ENCODE peak calls at places on chromosomes 11 and 22, in four cellular contexts. M is GM12892, C is HepG2, N is K562. J is an unnamed sample.

GRCh38 chr22:49521787-49522224 is 305.9 kb downstream of the BRD1 start:
- DNase-seq in M (no peak), C (no peak), N (no peak), J (no peak)

GRCh38 chr11:1047576-1048156 is 11.1 kb upstream of the MUC6 start:
- DNase-seq in M (no peak), C (no peak), N (no peak), J (no peak)

GRCh38 chr22:17369553-17370035 is 334 bp downstream of the CECR2 start:
- DNase-seq in M (no peak), C (no peak), N (no peak), J (no peak)

GRCh38 chr11:71425851-71426250 is 22.3 kb downstream of the DHCR7 start:
- DNase-seq in M (no peak), C (no peak), N (no peak), J (no peak)

GRCh38 chr11:2810401-2811205 is 75.0 kb downstream of the CDKN1C start:
- DNase-seq in M (no peak), C (no peak), N (no peak), J (no peak)

GRCh38 chr11:106585061-106585460 is 433.2 kb downstream of the GUCY1A2 start:
- DNase-seq in M (no peak), C (peak), N (no peak), J (no peak)

GRCh38 chr11:3662856-3663255 is 8.3 kb downstream of the CHRNA10 start:
- DNase-seq in M (no peak), C (no peak), N (no peak), J (no peak)

GRCh38 chr22:23180301-23180892 is at the start of gene BCR:
- DNase-seq in M (peak), C (no peak), N (peak), J (peak)

GRCh38 chr11:72954860-72955259 is 140.6 kb downstream of the ATG16L2 start:
- DNase-seq in M (no peak), C (no peak), N (no peak), J (no peak)

GRCh38 chr11:44457862-44458261 is 107.6 kb upstream of the CD82 start:
- DNase-seq in M (no peak), C (no peak), N (no peak), J (no peak)

GRCh38 chr11:110147965-110148709 is 54.9 kb downstream of the ZC3H12C start:
- DNase-seq in M (no peak), C (no peak), N (no peak), J (no peak)

GRCh38 chr11:81874627-81875026 is 859.0 kb downstream of the FAM181B start:
- DNase-seq in M (no peak), C (no peak), N (no peak), J (no peak)

GRCh38 chr22:19287076-19287724 is 4.3 kb downstream of the CLTCL1 start:
- DNase-seq in M (no peak), C (no peak), N (no peak), J (no peak)

DNA sequence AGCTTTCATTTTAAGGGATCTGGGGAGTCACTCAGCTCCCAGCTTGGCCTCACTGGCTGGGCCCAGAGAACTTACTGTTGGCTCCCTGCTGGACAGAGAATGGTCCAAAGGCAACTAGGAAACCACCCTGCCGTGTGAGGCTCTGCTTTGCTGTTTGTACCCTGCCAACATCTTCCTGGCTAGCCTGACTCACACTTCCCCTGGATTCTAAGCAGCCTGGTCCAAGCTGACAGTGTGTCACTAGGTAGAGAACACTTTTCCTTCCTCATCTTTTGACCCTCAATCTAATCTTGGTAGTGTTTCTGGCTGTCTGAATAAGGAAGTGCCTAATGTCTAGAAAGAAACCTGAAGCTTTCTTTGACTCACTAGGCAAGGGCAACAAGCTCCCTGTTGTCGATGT is 76.7 kb downstream of the FAR1 start:
- DNase-seq in M (no peak), C (no peak), N (no peak), J (no peak)
- TF ChIP-seq TAF1 in M (no peak), C (no peak), N (no peak), J (no peak)

GRCh38 chr22:39900306-39901227 is at the start of gene GRAP2:
- DNase-seq in M (peak), C (no peak), N (peak), J (peak)
- TF ChIP-seq POLR2A in M (no peak), C (no peak), N (peak), J (no peak)

GRCh38 chr22:43241699-43242386 is 54.9 kb upstream of the TTLL12 start:
- DNase-seq in M (no peak), C (no peak), N (no peak), J (no peak)

GRCh38 chr22:43243275-43243768 is 56.4 kb upstream of the TTLL12 start:
- DNase-seq in M (no peak), C (no peak), N (no peak), J (no peak)

GRCh38 chr22:43244385-43244784 is 57.5 kb upstream of the TTLL12 start:
- DNase-seq in M (no peak), C (no peak), N (no peak), J (no peak)

GRCh38 chr22:43241138-43241597 is 54.2 kb upstream of the TTLL12 start:
- DNase-seq in M (no peak), C (peak), N (peak), J (no peak)

DNA sequence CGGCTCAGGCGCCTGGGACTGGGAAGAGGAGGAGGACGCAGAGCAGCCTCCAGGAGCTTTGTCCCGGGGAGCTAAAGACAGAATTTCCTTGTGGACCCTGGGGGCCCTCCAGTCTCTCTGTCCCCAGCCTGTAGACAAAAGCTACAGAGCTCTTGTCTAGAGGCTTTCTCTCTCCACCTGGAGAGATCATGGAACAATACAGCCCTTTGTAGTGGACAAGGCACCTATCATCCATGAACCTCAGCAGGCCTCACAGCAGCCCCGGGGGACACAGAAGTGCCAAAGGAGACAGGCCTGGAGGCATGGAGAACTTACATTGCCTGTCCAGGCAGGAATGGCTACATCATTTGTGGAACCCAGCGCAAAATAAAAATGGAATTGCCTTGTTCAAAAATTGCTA is 55.7 kb upstream of the TTLL12 start:
- DNase-seq in M (no peak), C (peak), N (no peak), J (no peak)
- TF ChIP-seq TAF1 in M (no peak), C (no peak), N (no peak), J (no peak)

GRCh38 chr22:30304495-30305244 is 15.4 kb upstream of the CASTOR1 start:
- DNase-seq in M (no peak), C (no peak), N (no peak), J (no peak)

GRCh38 chr22:30307026-30307574 is 17.8 kb upstream of the CASTOR1 start:
- DNase-seq in M (no peak), C (no peak), N (no peak), J (no peak)

GRCh38 chr22:30306629-30307016 is 17.3 kb upstream of the CASTOR1 start:
- DNase-seq in M (no peak), C (no peak), N (no peak), J (no peak)

GRCh38 chr22:30305906-30306628 is 16.8 kb upstream of the CASTOR1 start:
- DNase-seq in M (no peak), C (no peak), N (peak), J (no peak)

DNA sequence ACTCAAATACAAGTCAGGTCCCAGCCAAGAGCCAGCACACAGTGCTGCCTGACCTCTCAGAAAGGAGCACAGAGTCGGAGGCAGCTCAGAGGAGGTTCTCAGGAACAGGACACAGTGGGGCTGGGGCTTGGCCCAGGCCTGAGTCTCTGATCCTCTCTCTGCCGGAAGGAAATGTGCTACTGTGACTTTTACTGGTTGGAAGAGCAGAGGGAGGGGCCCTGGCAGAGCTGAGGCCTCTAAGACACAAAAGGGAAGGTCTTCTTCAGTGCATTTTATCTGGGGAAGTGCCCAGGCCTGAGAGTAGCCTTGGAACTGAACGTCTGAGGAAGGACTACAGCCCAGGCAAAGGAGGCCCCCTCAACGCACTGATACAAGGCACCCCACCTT is 16.2 kb upstream of the CASTOR1 start:
- DNase-seq in M (peak), C (no peak), N (peak), J (peak)
- TF ChIP-seq POLR2A in M (peak), C (no peak), N (no peak), J (peak)

GRCh38 chr11:130980463-130980862 is 64.2 kb upstream of the SNX19 start:
- DNase-seq in M (no peak), C (no peak), N (no peak), J (no peak)

DNA sequence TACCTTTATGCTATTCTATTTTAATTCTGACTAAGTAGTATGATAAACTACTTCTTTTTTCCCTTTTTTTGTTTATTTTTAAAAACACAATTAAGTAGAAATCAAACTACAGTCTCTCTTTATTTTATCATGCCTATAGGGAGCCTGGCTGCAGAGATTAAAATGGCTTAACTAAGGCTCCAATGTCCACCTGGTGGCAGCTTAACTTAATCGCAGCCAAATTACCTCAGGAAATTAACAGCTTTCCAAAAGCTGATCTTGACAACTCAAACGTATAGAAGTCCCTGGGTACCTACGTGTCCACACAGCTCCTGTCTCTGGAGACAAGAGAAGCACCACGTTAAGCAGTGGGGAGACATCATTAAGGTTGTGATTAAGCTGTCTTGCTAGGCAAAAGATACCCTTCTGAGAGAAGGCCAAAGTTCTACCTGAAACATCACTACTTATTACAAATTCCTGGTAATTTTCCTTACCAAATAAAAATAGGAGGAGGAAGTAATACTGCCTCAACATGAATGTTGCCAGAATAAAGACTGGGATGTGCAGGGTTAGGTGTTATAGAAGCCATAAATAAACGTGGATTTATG is 63.2 kb upstream of the SNX19 start:
- DNase-seq in M (no peak), C (no peak), N (peak), J (no peak)
- TF ChIP-seq TAF1 in M (no peak), C (no peak), N (no peak), J (no peak)

DNA sequence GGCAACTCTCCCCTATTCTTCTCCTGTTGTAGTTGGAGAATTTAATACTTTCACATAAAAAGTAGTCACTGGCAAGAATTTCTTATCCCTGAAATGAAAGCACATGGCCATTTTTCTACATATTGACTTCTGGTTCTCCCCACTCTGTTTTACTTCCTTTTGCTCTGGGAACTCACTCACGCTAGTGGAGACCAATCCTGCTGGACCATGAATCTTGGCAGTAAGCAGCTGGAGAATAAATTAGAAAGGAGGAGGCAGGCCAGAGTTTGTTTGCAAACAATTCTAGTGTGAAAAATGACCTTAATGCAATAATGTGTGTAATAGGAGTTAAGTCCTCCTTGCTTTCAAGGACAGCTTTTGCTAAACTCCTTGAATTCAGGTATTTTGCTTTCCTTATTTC is 412.3 kb upstream of the CHORDC1 start:
- DNase-seq in M (no peak), C (no peak), N (no peak), J (no peak)
- TF ChIP-seq POLR2A in M (no peak), C (no peak), N (no peak), J (no peak)

DNA sequence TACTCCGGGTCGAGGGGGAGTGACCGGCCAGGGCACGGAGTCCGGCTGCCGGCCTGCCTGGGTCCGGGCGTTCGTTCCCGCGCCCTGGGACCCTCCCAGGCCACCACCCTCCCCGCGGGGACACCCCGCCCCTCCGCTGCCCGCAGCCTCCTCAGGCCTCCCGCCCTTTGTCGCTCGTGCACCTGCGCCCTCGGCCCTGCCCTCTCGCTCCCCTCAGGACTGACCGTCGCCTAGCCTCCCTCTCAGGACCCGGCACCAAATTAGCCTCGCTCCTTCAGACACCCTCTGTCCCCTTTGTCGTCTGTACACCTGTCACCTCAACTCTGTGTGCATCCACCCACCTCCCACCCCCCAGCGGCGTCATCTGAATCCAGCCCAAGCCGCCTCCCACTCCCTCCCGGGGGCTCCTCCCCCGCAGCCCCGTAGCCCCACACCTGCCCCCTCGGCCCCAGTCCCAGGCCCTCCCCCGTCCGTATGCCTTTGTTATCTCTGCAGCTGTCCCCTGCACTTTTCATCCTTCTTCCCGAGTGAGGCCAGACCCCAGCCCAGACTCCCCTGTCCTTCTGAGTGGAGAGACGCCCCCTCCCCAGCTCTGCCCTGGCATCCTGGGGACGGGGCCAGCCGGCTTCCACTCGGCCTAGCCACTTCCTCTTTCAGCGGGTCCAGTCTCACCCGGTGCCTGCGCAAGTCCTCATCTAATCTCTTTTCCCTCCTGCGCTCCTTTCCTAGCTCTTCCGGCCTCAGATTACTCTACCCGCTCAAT is 643 bp downstream of the TIGD3 start:
- DNase-seq in M (peak), C (peak), N (peak), J (peak)
- TF ChIP-seq TAF1 in M (no peak), C (no peak), N (no peak), J (no peak)

DNA sequence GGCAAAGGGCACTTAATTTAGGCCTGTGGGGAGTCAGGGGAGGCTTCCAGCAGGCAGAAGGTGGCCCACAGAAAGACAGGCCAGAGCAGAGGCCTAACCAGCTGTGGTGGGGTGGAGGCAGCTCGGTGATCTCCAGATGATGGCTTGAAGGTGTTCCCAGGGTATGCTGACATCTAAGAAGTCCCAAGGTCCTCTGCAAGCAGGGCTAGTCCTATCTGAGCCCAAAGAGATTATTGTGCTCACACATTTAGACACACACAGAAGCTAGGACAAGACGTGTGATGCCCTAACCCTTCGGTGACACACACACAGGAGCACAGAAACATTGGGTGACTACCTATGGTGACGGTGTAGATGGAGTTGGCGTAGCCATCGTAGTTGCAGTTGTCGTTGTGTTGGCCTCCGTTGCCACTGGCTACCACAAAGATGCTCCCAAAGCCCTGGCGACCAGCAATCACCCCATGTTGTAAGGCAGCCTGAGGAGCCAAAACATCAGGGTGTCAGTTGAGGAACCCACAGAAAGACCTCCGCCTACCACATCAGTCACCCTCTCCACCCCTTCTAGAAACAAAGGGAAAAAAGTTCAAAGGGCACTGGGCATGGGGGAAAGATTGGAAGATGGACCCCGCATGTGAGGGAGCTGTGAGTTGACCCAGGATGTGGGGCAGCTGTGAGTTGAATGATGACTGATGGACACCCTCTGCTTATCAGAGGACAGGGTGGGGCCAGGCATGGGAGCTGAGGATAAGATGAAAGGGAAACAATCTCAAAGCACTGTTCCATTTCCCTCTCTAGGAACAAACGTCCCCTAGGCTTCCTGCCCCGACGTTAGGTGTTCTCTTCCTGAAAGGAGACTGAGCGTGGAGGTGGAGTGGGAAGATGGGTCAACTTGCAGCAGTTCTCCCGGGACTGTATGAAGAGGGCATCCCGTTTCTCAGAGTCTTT is 7.9 kb downstream of the PCSK7 start:
- DNase-seq in M (no peak), C (no peak), N (peak), J (no peak)
- TF ChIP-seq POLR2A in M (no peak), C (no peak), N (no peak), J (no peak)

J was measured in GM12891.